ENCODE peak calls at places on chromosome 21, in six cellular contexts. F is HepG2, T is GM12878, Z is SK-N-SH, J is K562, P is H1. G is an unnamed sample.
A peak's percentile ranks its signal among the peaks of the same experiment; 100 is the strongest.

GRCh38 chr21:14554948-14555347 is 8.8 kb upstream of the SAMSN1 start:
- DNase-seq in F (no peak), T (no peak), Z (no peak), J (no peak), P (no peak), G (no peak)

GRCh38 chr21:29520146-29520545 is 221.4 kb downstream of the BACH1 start:
- DNase-seq in F (no peak), T (no peak), Z (no peak), J (no peak), P (no peak), G (no peak)

GRCh38 chr21:14886001-14886400 is 178.8 kb downstream of the NRIP1 start:
- DNase-seq in F (no peak), T (no peak), Z (no peak), J (no peak), P (no peak), G (no peak)

GRCh38 chr21:32253215-32253641 is 25.6 kb downstream of the MIS18A start:
- DNase-seq in F (no peak), T (no peak), Z (peak; percentile 61), J (no peak), P (no peak), G (no peak)

GRCh38 chr21:25506887-25507286 is 100.4 kb downstream of the MRPL39 start:
- DNase-seq in F (no peak), T (no peak), Z (no peak), J (no peak), P (no peak), G (no peak)

GRCh38 chr21:44919913-44920693 is 596 bp downstream of the ITGB2 start:
- DNase-seq in F (no peak), T (no peak), Z (no peak), J (no peak), P (no peak), G (peak; percentile 42)

GRCh38 chr21:32474179-32475059 is 61.9 kb downstream of the EVA1C start:
- DNase-seq in F (no peak), T (no peak), Z (peak; percentile 32), J (no peak), P (no peak), G (no peak)

GRCh38 chr21:29078884-29079765 is 5.7 kb upstream of the CCT8 start:
- DNase-seq in F (no peak), T (peak; percentile 68), Z (no peak), J (no peak), P (no peak), G (peak; percentile 96)

GRCh38 chr21:44949161-44950015 is 9.6 kb downstream of the SLX9 start:
- DNase-seq in F (peak; percentile 57), T (no peak), Z (peak; percentile 95), J (peak; percentile 82), P (peak; percentile 98), G (peak; percentile 67)

GRCh38 chr21:39349211-39350093 is 564 bp upstream of the HMGN1 start:
- DNase-seq in F (peak; percentile 93), T (peak; percentile 82), Z (peak; percentile 98), J (peak; percentile 100), P (peak; percentile 97), G (peak; percentile 91)

GRCh38 chr21:9763306-9763705 is 758.1 kb upstream of the TPTE start:
- DNase-seq in F (no peak), T (no peak), Z (no peak), J (no peak), P (no peak), G (no peak)

GRCh38 chr21:28687571-28687970 is 305.1 kb downstream of the LTN1 start:
- DNase-seq in F (no peak), T (no peak), Z (no peak), J (no peak), P (no peak), G (no peak)

GRCh38 chr21:42117229-42118048 is 46.3 kb downstream of the UMODL1 start:
- DNase-seq in F (peak; percentile 38), T (peak; percentile 37), Z (peak; percentile 83), J (peak; percentile 88), P (peak; percentile 93), G (peak; percentile 35)

GRCh38 chr21:32414579-32415358 is 2.3 kb downstream of the EVA1C start:
- DNase-seq in F (no peak), T (no peak), Z (peak; percentile 42), J (no peak), P (no peak), G (no peak)

GRCh38 chr21:41187537-41188025 is 19.6 kb downstream of the BACE2 start:
- DNase-seq in F (no peak), T (no peak), Z (no peak), J (no peak), P (no peak), G (no peak)

GRCh38 chr21:14263879-14264278 is 47.9 kb downstream of the RBM11 start:
- DNase-seq in F (no peak), T (no peak), Z (no peak), J (peak; percentile 10), P (no peak), G (no peak)

GRCh38 chr21:16315223-16315622 is 585.4 kb downstream of the USP25 start:
- DNase-seq in F (no peak), T (no peak), Z (no peak), J (no peak), P (no peak), G (no peak)

GRCh38 chr21:19507682-19508260 is 1104.2 kb upstream of the TMPRSS15 start:
- DNase-seq in F (no peak), T (no peak), Z (peak; percentile 20), J (peak; percentile 19), P (no peak), G (no peak)

GRCh38 chr21:39675595-39675994 is 62.9 kb downstream of the B3GALT5 start:
- DNase-seq in F (no peak), T (no peak), Z (peak; percentile 58), J (no peak), P (no peak), G (no peak)

DNA sequence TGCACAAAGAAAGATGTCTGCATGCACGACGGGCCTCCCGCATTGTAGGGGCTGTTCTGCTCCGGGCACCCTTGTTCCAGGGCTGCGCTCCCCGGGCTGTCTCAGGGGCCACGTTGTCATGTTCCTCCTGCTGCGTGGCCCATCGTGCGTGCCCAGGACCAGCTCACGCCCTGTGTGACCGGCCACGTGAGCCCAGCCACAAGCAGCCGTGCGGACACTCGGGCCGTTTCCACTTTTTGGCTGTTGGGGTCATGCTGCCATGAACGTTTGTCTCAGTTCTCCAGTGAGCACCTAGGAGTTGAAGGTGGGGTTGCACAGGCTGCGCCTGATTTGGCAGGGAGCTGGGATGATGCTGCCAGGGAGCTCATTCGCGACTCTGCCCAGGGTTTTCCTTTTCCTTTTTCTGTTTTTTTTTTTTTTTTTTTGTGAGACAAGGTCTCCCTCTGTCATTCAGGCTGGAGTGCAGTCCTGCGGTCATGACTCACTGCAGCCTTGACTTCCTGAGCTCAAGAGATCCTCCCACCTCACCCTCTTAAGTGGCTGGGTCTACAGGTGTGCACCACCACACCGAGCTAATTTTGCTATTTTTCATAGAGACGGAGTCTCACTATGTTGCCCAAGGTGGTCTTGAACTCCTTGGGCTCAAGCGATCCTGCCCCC is 17.4 kb downstream of the PDXK start:
- DNase-seq in F (no peak), T (no peak), Z (no peak), J (no peak), P (no peak), G (no peak)
- TF ChIP-seq GABPA in F (no peak), T (no peak), Z (no peak), J (no peak), P (no peak), G (no peak)

DNA sequence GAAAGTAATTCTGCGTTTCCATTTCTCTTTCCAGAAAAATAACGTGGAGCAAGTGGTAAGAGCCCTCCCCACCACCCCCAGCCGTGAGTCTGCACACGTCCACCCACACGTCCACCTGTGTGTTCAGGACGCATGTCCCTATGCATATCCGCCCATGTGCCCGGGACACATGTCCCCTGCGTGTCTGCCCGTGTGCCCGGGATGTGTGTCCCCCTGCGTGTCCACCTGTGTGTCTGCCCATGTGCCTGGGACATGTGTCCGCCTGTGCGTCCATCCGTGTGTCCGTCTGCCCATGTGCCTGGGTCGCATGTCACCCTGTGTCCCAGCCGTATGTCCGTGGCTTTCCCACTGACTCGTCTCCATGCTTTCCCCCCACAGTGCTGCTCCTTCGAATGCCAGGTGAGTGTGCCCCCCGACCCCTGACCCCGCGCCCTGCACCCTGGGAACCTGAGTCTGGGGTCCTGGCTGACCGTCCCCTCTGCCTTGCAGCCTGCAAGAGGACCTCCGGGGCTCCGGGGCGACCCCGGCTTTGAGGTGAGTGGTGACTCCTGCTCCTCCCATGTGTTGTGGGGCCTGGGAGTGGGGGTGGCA is 5.6 kb downstream of the COL6A1 start:
- DNase-seq in F (no peak), T (no peak), Z (no peak), J (no peak), P (no peak), G (no peak)
- H3K4me3 ChIP-seq in F (no peak overlapping the region), T (no peak overlapping the region), Z (no peak overlapping the region), J (no peak overlapping the region), P (no peak overlapping the region), G (no peak overlapping the region)

GRCh38 chr21:34670220-34670961 is 1.6 kb downstream of the CLIC6 start:
- DNase-seq in F (no peak), T (no peak), Z (peak; percentile 45), J (no peak), P (peak; percentile 73), G (no peak)

GRCh38 chr21:34671891-34672290 is 3.1 kb downstream of the CLIC6 start:
- DNase-seq in F (no peak), T (no peak), Z (no peak), J (no peak), P (no peak), G (no peak)

GRCh38 chr21:34673006-34673405 is 4.2 kb downstream of the CLIC6 start:
- DNase-seq in F (no peak), T (no peak), Z (no peak), J (no peak), P (no peak), G (no peak)

GRCh38 chr21:34669149-34669879 is 520 bp downstream of the CLIC6 start:
- DNase-seq in F (no peak), T (no peak), Z (peak; percentile 26), J (no peak), P (peak; percentile 81), G (no peak)

GRCh38 chr21:34670962-34671348 is 2.2 kb downstream of the CLIC6 start:
- DNase-seq in F (no peak), T (no peak), Z (no peak), J (no peak), P (no peak), G (no peak)
- TF ChIP-seq GABPA in F (no peak), T (no peak), Z (no peak), J (no peak), P (no peak), G (no peak)

DNA sequence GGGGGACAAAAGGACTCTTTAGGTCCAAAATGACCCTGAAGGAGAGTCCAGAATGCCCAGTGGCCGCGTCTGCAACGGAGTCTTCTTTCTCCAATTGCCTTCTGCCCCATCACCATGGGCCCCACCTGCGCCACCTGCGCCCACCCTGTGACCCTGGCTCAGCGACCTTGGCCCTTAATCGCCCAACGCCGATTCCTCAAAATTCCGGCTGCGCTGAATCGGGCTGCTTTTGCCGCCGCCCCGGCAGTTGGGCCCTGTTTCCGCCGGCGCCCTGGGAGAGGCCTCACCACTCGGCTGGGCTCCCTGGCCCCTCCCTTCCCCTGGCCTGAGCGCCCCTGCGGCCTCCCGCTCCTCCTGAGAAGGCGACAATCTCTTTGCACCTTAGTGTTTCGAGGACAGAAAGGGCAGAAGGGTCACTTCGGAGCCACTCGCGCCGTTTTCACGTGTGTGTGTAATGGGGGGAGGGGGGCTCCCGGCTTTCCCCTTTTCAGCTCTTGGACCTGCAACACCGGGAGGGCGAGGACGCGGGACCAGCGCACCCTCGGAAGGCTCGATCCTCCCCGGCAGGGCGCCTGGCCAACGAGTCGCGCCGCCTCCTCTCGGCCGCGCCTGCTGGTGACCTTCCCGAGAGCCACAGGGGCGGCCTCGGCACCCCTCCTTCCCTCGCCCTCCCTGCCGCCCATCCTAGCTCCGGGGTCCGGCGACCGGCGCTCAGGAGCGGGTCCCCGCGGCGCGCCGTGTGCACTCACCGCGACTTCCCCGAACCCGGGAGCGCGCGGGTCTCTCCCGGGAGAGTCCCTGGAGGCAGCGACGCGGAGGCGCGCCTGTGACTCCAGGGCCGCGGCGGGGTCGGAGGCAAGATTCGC is 522 bp upstream of the SIM2 start:
- DNase-seq in F (no peak), T (no peak), Z (peak; percentile 40), J (no peak), P (peak; percentile 81), G (no peak)
- H3K4me3 ChIP-seq in F (peak overlapping the region; percentile 73), T (no peak overlapping the region), Z (no peak overlapping the region), J (no peak overlapping the region), P (peak overlapping the region; percentile 36), G (peak overlapping the region; percentile 10)